ENCODE peak calls at places on chromosome 20, in four cellular contexts. One of them, this sample, is unnamed.

GRCh38 chr20:62353289-62354030 is 13.7 kb downstream of the LAMA5 start:
- DNase-seq in astrocyte of the spinal cord: no peak
- DNase-seq in uterus: no peak
- DNase-seq in thoracic aorta: no peak
- DNase-seq in this sample: no peak

GRCh38 chr20:44279228-44279627 is 31.8 kb downstream of the FITM2 start:
- DNase-seq in astrocyte of the spinal cord: peak
- DNase-seq in thoracic aorta: no peak
- DNase-seq in uterus: no peak
- DNase-seq in this sample: peak

GRCh38 chr20:3121955-3122610 is 37.6 kb upstream of the AVP start:
- DNase-seq in thoracic aorta: no peak
- DNase-seq in astrocyte of the spinal cord: no peak
- DNase-seq in uterus: no peak
- DNase-seq in this sample: no peak

GRCh38 chr20:63060057-63060991 is 53.6 kb upstream of the BHLHE23 start:
- DNase-seq in uterus: no peak
- DNase-seq in astrocyte of the spinal cord: no peak
- DNase-seq in thoracic aorta: no peak
- DNase-seq in this sample: peak

GRCh38 chr20:34529742-34530141 is 13.5 kb downstream of the DYNLRB1 start:
- DNase-seq in astrocyte of the spinal cord: no peak
- DNase-seq in thoracic aorta: no peak
- DNase-seq in uterus: no peak
- DNase-seq in this sample: no peak

GRCh38 chr20:63702751-63703470 is 4.9 kb downstream of the ARFRP1 start:
- DNase-seq in thoracic aorta: no peak
- DNase-seq in astrocyte of the spinal cord: no peak
- DNase-seq in uterus: no peak
- DNase-seq in this sample: no peak

GRCh38 chr20:63881451-63882226 is 13.3 kb upstream of the DNAJC5 start:
- DNase-seq in uterus: no peak
- DNase-seq in astrocyte of the spinal cord: no peak
- DNase-seq in thoracic aorta: no peak
- DNase-seq in this sample: no peak

GRCh38 chr20:3106658-3107463 is 22.3 kb upstream of the AVP start:
- DNase-seq in astrocyte of the spinal cord: no peak
- DNase-seq in uterus: no peak
- DNase-seq in thoracic aorta: no peak
- DNase-seq in this sample: no peak

GRCh38 chr20:50821257-50821921 is 26.5 kb downstream of the BCAS4 start:
- DNase-seq in thoracic aorta: no peak
- DNase-seq in uterus: no peak
- DNase-seq in astrocyte of the spinal cord: no peak
- DNase-seq in this sample: no peak

GRCh38 chr20:17023036-17023435 is 203.8 kb upstream of the PCSK2 start:
- DNase-seq in thoracic aorta: no peak
- DNase-seq in uterus: no peak
- DNase-seq in astrocyte of the spinal cord: no peak
- DNase-seq in this sample: no peak

GRCh38 chr20:17021481-17021880 is 205.4 kb upstream of the PCSK2 start:
- DNase-seq in uterus: no peak
- DNase-seq in astrocyte of the spinal cord: no peak
- DNase-seq in thoracic aorta: no peak
- DNase-seq in this sample: no peak

GRCh38 chr20:17024513-17025105 is 202.2 kb upstream of the PCSK2 start:
- DNase-seq in thoracic aorta: no peak
- DNase-seq in astrocyte of the spinal cord: peak
- DNase-seq in uterus: no peak
- DNase-seq in this sample: no peak

GRCh38 chr20:17026346-17026745 is 200.5 kb upstream of the PCSK2 start:
- DNase-seq in astrocyte of the spinal cord: no peak
- DNase-seq in thoracic aorta: no peak
- DNase-seq in uterus: no peak
- DNase-seq in this sample: no peak

GRCh38 chr20:17023811-17024210 is 203.0 kb upstream of the PCSK2 start:
- DNase-seq in uterus: no peak
- DNase-seq in thoracic aorta: no peak
- DNase-seq in astrocyte of the spinal cord: no peak
- DNase-seq in this sample: no peak
- H3K4me3 ChIP-seq in uterus: no peak
- H3K4me3 ChIP-seq in thoracic aorta: no peak
- H3K4me3 ChIP-seq in astrocyte of the spinal cord: no peak
- H3K4me3 ChIP-seq in this sample: no peak

GRCh38 chr20:36478137-36478905 is 63.0 kb upstream of the MYL9 start:
- DNase-seq in astrocyte of the spinal cord: no peak
- DNase-seq in uterus: no peak
- DNase-seq in thoracic aorta: no peak
- DNase-seq in this sample: no peak
- TF ChIP-seq CTCF in astrocyte of the spinal cord: peak
- TF ChIP-seq CTCF in uterus: no peak
- TF ChIP-seq CTCF in thoracic aorta: no peak
- TF ChIP-seq CTCF in this sample: no peak

GRCh38 chr20:40683221-40683893 is 5.7 kb downstream of the MAFB start:
- DNase-seq in uterus: no peak
- DNase-seq in astrocyte of the spinal cord: peak
- DNase-seq in thoracic aorta: no peak
- DNase-seq in this sample: no peak
- H3K4me3 ChIP-seq in uterus: no peak
- H3K4me3 ChIP-seq in astrocyte of the spinal cord: peak
- H3K4me3 ChIP-seq in thoracic aorta: peak
- H3K4me3 ChIP-seq in this sample: no peak

GRCh38 chr20:37543828-37544227 is 16.2 kb upstream of the BLCAP start:
- DNase-seq in thoracic aorta: no peak
- DNase-seq in astrocyte of the spinal cord: no peak
- DNase-seq in uterus: no peak
- DNase-seq in this sample: peak
- TF ChIP-seq CTCF in thoracic aorta: no peak
- TF ChIP-seq CTCF in astrocyte of the spinal cord: peak
- TF ChIP-seq CTCF in uterus: no peak
- TF ChIP-seq CTCF in this sample: peak

GRCh38 chr20:23658989-23659609 is 21.3 kb upstream of the CST3 start:
- DNase-seq in thoracic aorta: no peak
- DNase-seq in uterus: no peak
- DNase-seq in astrocyte of the spinal cord: no peak
- DNase-seq in this sample: no peak
- H3K4me3 ChIP-seq in thoracic aorta: no peak
- H3K4me3 ChIP-seq in uterus: no peak
- H3K4me3 ChIP-seq in astrocyte of the spinal cord: no peak
- H3K4me3 ChIP-seq in this sample: no peak

GRCh38 chr20:11098888-11099287 is 425.1 kb upstream of the JAG1 start:
- DNase-seq in thoracic aorta: no peak
- DNase-seq in astrocyte of the spinal cord: peak
- DNase-seq in uterus: no peak
- DNase-seq in this sample: no peak
- TF ChIP-seq CTCF in thoracic aorta: no peak
- TF ChIP-seq CTCF in astrocyte of the spinal cord: peak
- TF ChIP-seq CTCF in uterus: no peak
- TF ChIP-seq CTCF in this sample: no peak

This sample was measured in foreskin fibroblast.